ENCODE peak calls at places on chromosomes 3 and 15, in eight cellular contexts. Z is OCI-LY7, Y is SK-N-SH, O is HCT116, Q is MM.1S, F is GM23248, C is hepatocyte, L is GM23338. A is an unnamed sample.

GRCh38 chr15:65365229-65365628 is 12.6 kb downstream of the IGDCC3 start:
- DNase-seq in Z (no peak), Y (no peak), O (no peak), Q (no peak), F (no peak), C (no peak), L (peak), A (peak)

GRCh38 chr3:186525369-186526255 is 18.6 kb downstream of the CRYGS start:
- DNase-seq in Z (peak), Y (no peak), O (no peak), Q (no peak), F (no peak), C (no peak), L (no peak), A (no peak)

GRCh38 chr3:129461022-129461421 is 21.0 kb downstream of the IFT122 start:
- DNase-seq in Z (no peak), Y (no peak), O (no peak), Q (no peak), F (peak), C (no peak), L (no peak), A (no peak)

GRCh38 chr15:82986442-82986780 is 401 bp downstream of the RAMAC start:
- DNase-seq in Z (peak), Y (no peak), O (no peak), Q (no peak), F (no peak), C (no peak), L (no peak), A (no peak)

GRCh38 chr3:49724586-49724985 is 835 bp upstream of the GMPPB start:
- DNase-seq in Z (peak), Y (peak), O (no peak), Q (peak), F (no peak), C (no peak), L (peak), A (peak)

GRCh38 chr3:61924065-61924740 is 362.8 kb downstream of the PTPRG start:
- DNase-seq in Z (no peak), Y (no peak), O (no peak), Q (no peak), F (no peak), C (no peak), L (no peak), A (no peak)

GRCh38 chr15:83398591-83398990 is 48.5 kb upstream of the SH3GL3 start:
- DNase-seq in Z (no peak), Y (no peak), O (no peak), Q (no peak), F (peak), C (no peak), L (no peak), A (no peak)

GRCh38 chr3:47664519-47664918 is 85.9 kb upstream of the CSPG5 start:
- DNase-seq in Z (peak), Y (peak), O (peak), Q (no peak), F (peak), C (no peak), L (peak), A (peak)

GRCh38 chr3:184815046-184815930 is 3.3 kb downstream of the VPS8 start:
- DNase-seq in Z (no peak), Y (no peak), O (no peak), Q (no peak), F (peak), C (no peak), L (no peak), A (no peak)

GRCh38 chr15:31448635-31448979 is 122.0 kb downstream of the KLF13 start:
- DNase-seq in Z (no peak), Y (no peak), O (no peak), Q (no peak), F (no peak), C (no peak), L (no peak), A (no peak)

GRCh38 chr3:18335202-18335601 is 89.9 kb downstream of the SATB1 start:
- DNase-seq in Z (peak), Y (no peak), O (no peak), Q (no peak), F (no peak), C (no peak), L (no peak), A (no peak)

GRCh38 chr3:60913474-60913873 is 337.8 kb downstream of the FHIT start:
- DNase-seq in Z (no peak), Y (no peak), O (no peak), Q (no peak), F (no peak), C (no peak), L (no peak), A (no peak)

GRCh38 chr15:70474682-70475438 is 288.5 kb downstream of the UACA start:
- DNase-seq in Z (no peak), Y (no peak), O (peak), Q (no peak), F (peak), C (no peak), L (no peak), A (no peak)

GRCh38 chr3:151283387-151283786 is 5.0 kb upstream of the P2RY14 start:
- DNase-seq in Z (no peak), Y (no peak), O (no peak), Q (no peak), F (no peak), C (no peak), L (no peak), A (no peak)

GRCh38 chr15:31298707-31299172 is 27.9 kb upstream of the KLF13 start:
- DNase-seq in Z (no peak), Y (no peak), O (no peak), Q (no peak), F (no peak), C (no peak), L (no peak), A (no peak)

GRCh38 chr3:81676706-81677456 is 84.6 kb downstream of the GBE1 start:
- DNase-seq in Z (no peak), Y (no peak), O (no peak), Q (no peak), F (no peak), C (no peak), L (no peak), A (no peak)

GRCh38 chr15:57647791-57648130 is 56.1 kb downstream of the MYZAP start:
- DNase-seq in Z (no peak), Y (no peak), O (no peak), Q (no peak), F (peak), C (peak), L (peak), A (no peak)

GRCh38 chr3:71724584-71725278 is 471 bp downstream of the EIF4E3 start:
- DNase-seq in Z (no peak), Y (peak), O (no peak), Q (peak), F (peak), C (peak), L (peak), A (peak)

GRCh38 chr3:181613813-181614212 is 97.9 kb upstream of the SOX2 start:
- DNase-seq in Z (no peak), Y (no peak), O (no peak), Q (no peak), F (no peak), C (no peak), L (no peak), A (no peak)

DNA sequence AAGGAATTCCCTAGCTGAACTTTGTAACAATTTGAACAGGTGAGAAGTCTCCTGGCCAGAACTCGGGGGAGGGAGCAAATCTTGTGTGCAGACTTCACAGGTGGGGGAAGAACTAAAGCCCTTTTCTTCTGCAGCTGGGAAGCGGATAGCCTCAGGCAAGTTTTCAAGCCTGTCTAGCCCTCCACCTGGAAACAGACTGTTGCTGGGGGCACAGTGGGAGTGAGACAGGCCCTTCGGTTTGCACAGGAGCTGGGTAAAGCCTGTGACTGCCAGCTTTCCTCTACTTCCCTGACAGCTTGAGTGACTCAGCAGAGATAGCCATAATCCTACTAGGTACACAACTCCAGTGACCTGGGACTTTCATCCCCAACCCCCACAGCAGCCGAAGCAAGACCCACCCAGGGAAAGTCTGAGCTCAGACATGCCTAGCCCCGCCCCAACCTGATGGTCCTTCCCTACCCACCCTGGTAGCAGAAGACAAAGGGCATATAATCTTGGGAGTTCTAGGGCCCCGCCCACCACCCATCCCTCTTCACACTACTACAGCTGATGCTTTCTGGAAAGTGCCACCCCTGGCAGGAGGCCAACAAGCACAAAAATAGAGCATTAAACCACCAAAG is 478.8 kb downstream of the RAP2B start:
- DNase-seq in Z (no peak), Y (no peak), O (no peak), Q (no peak), F (no peak), C (peak), L (peak), A (peak)
- H3K4me3 ChIP-seq in Z (no peak), Y (no peak), O (no peak), Q (no peak), F (no peak), C (no peak), L (no peak), A (no peak)

DNA sequence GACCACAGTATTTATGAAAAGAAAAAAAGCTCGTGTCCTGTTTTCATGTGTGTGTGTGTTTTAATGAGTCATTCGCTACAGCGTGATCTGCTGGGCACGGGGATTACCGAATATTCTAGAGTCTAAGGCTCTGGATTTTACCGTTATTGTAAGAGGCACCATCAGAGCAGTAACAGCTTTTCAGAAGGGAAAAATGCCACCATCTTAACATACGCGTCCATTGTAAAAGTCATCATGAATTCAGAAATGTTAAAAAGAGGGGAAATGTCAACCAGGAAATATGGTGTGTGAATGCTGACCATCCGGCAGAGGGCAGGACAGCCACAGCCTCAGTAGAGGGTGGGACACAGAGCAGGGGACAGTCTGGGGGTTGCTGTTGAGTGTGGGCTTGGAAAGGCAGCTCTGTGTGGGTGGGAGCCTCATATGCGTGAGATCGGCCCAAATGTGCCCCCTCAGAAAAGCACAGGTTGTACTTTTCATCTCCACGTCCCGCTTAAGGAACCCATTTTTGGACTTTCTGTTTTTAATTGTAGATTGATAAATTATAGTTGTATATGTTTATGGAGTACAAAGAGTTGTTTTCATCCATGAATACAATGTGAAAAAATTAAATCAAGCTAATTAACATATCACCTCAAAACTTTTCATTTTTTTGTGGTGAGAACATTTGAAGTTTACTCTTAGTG is 69.6 kb downstream of the ASB7 start:
- DNase-seq in Z (peak), Y (peak), O (peak), Q (no peak), F (peak), C (no peak), L (peak), A (peak)
- TF ChIP-seq EZH2phosphoT487 in Z (no peak), Y (no peak), O (no peak), Q (no peak), F (no peak), C (no peak), L (no peak), A (no peak)

DNA sequence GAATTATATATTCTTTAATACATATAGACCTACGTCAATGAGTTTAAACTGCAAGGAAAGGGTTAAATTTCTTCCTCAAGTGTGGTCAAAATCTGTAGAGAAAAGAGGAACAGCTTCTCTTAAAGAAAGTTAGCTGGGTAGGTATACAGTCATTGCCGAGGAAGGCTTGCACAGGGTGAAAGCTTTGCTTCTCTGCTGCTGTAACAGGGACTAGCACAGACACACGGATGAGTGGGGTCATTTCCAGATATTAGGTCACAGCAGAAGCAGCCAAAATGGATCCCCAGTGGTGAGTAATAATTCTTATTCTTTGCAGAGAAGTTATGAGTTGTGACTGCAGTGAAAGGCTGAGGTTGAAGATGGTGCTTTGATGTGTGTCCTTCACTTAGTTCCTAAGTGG is at the start of gene CD86:
- DNase-seq in Z (peak), Y (no peak), O (no peak), Q (no peak), F (peak), C (no peak), L (no peak), A (no peak)
- H3K4me3 ChIP-seq in Z (peak), Y (no peak), O (no peak), Q (no peak), F (no peak), C (no peak), L (no peak), A (no peak)

GRCh38 chr3:58622436-58622835 is 44.1 kb downstream of the FAM3D start:
- DNase-seq in Z (no peak), Y (no peak), O (no peak), Q (no peak), F (no peak), C (no peak), L (no peak), A (no peak)
- TF ChIP-seq EZH2phosphoT487 in Z (no peak), Y (no peak), O (no peak), Q (no peak), F (no peak), C (no peak), L (no peak), A (no peak)

DNA sequence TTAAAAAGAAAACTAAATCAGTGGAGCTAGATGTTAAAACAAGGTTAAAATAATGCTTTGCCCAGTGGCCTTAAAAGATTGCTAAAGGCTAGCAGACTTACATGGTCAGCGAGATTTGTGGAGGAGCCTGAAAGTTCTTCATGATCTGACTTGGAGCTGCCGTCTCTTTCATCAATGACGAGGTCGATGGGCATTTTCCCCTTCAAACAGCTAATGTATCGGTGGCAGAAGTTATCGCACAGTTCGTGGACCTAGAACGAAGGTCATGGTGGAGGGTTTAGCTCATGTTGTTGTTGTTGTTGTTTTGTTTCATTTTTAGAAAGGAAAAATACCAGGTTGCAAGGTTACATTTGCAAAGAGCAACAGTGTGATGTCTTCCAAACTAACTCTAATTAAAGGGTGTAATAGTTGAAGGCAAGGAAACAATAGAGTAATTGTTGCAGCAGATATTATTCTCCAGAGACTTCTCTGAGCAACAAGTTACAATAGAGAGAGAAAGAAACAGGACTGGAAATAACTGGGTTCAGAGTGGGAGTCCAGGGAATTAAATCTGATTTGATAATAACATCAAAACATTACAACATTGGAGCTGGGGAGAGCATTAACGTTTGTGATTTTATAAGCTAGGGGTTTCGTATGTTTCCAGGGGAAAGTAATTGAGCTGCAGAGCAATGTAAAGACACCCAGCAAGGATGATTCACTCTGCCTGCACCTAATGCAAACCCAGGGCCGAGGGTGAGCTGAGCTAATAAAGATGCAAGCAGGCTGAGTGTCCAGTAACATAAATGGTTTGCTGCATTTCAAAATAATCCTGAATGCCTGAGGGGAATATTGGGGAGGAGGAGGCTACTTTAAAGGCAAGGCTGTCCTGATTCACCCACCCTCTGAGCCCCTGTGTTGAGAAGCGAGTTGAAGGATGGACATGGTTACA is 6.6 kb downstream of the MEIS2 start:
- DNase-seq in Z (no peak), Y (no peak), O (no peak), Q (no peak), F (peak), C (peak), L (no peak), A (no peak)
- H3K4me3 ChIP-seq in Z (no peak), Y (peak), O (no peak), Q (no peak), F (peak), C (no peak), L (peak), A (no peak)

A was measured in neural progenitor cell.